ENCODE peak calls at places on chromosomes 11 and 22, in eight cellular contexts. J, S, Y, N, X, I, G and D are unnamed samples.

GRCh38 chr22:46370584-46371373 is 35.3 kb downstream of the TRMU start:
- DNase-seq in J (peak; percentile 74), S (no peak), Y (no peak), N (no peak), X (no peak), I (peak; percentile 65), G (no peak), D (no peak)

GRCh38 chr11:86978756-86979608 is 23.8 kb upstream of the FZD4 start:
- DNase-seq in J (no peak), S (no peak), Y (no peak), N (no peak), X (peak; percentile 65), I (no peak), G (no peak), D (no peak)

GRCh38 chr22:47199261-47199948 is 437.0 kb downstream of the TBC1D22A start:
- DNase-seq in J (no peak), S (peak; percentile 35), Y (peak; percentile 6), N (peak; percentile 67), X (no peak), I (no peak), G (no peak), D (no peak)

GRCh38 chr22:24768537-24769374 is 5.8 kb downstream of the PIWIL3 start:
- DNase-seq in J (peak; percentile 12), S (no peak), Y (peak; percentile 43), N (no peak), X (peak; percentile 76), I (peak; percentile 55), G (peak; percentile 32), D (no peak)

GRCh38 chr11:100876826-100877545 is 189.9 kb downstream of the ARHGAP42 start:
- DNase-seq in J (no peak), S (no peak), Y (peak; percentile 73), N (no peak), X (peak; percentile 98), I (no peak), G (peak; percentile 92), D (no peak)

GRCh38 chr22:25655536-25655935 is 86.5 kb upstream of the MYO18B start:
- DNase-seq in J (no peak), S (no peak), Y (no peak), N (no peak), X (no peak), I (no peak), G (no peak), D (no peak)

GRCh38 chr11:36222755-36223635 is 66.2 kb downstream of the COMMD9 start:
- DNase-seq in J (no peak), S (no peak), Y (no peak), N (no peak), X (peak; percentile 38), I (no peak), G (no peak), D (no peak)

GRCh38 chr11:66951927-66952337 is 6.3 kb downstream of the PC start:
- DNase-seq in J (no peak), S (no peak), Y (no peak), N (no peak), X (peak; percentile 60), I (no peak), G (no peak), D (no peak)

GRCh38 chr11:130427581-130428211 is 713 bp downstream of the ADAMTS8 start:
- DNase-seq in J (peak; percentile 9), S (peak; percentile 51), Y (no peak), N (no peak), X (no peak), I (no peak), G (no peak), D (no peak)

GRCh38 chr22:35540600-35541253 is at the start of gene RASD2:
- DNase-seq in J (peak; percentile 47), S (peak; percentile 70), Y (peak; percentile 63), N (no peak), X (peak; percentile 19), I (no peak), G (no peak), D (no peak)

GRCh38 chr11:60897496-60897895 is 8.9 kb downstream of the PRPF19 start:
- DNase-seq in J (no peak), S (no peak), Y (no peak), N (no peak), X (no peak), I (no peak), G (no peak), D (no peak)

GRCh38 chr11:70360211-70360610 is 38.1 kb upstream of the CTTN start:
- DNase-seq in J (no peak), S (no peak), Y (no peak), N (no peak), X (no peak), I (no peak), G (no peak), D (no peak)

GRCh38 chr11:117868815-117869642 is 7.4 kb downstream of the FXYD6 start:
- DNase-seq in J (no peak), S (no peak), Y (no peak), N (no peak), X (no peak), I (no peak), G (no peak), D (no peak)

GRCh38 chr22:44494497-44494896 is 3.5 kb downstream of the RTL6 start:
- DNase-seq in J (no peak), S (peak; percentile 50), Y (no peak), N (no peak), X (no peak), I (no peak), G (no peak), D (no peak)

GRCh38 chr11:119038884-119039283 is 8.2 kb upstream of the SLC37A4 start:
- DNase-seq in J (no peak), S (no peak), Y (no peak), N (peak; percentile 13), X (no peak), I (no peak), G (no peak), D (no peak)

GRCh38 chr11:35515224-35515623 is 10.2 kb downstream of the PAMR1 start:
- DNase-seq in J (no peak), S (no peak), Y (peak; percentile 25), N (no peak), X (peak; percentile 94), I (no peak), G (peak; percentile 73), D (peak; percentile 75)

GRCh38 chr11:45880772-45881570 is 4.5 kb upstream of the MAPK8IP1 start:
- DNase-seq in J (no peak), S (no peak), Y (no peak), N (no peak), X (no peak), I (no peak), G (no peak), D (no peak)

GRCh38 chr11:57567210-57567511 is 311 bp downstream of the UBE2L6 start:
- DNase-seq in J (peak; percentile 44), S (no peak), Y (no peak), N (no peak), X (peak; percentile 13), I (peak; percentile 40), G (no peak), D (no peak)

GRCh38 chr11:75188671-75189070 is 37.8 kb downstream of the SLCO2B1 start:
- DNase-seq in J (no peak), S (no peak), Y (no peak), N (no peak), X (no peak), I (no peak), G (no peak), D (no peak)

GRCh38 chr11:69272961-69273461 is 20.9 kb upstream of the MYEOV start:
- DNase-seq in J (no peak), S (no peak), Y (no peak), N (peak; percentile 54), X (no peak), I (no peak), G (no peak), D (no peak)

GRCh38 chr11:102158151-102158734 is 48.0 kb downstream of the YAP1 start:
- DNase-seq in J (no peak), S (no peak), Y (peak; percentile 89), N (no peak), X (no peak), I (no peak), G (no peak), D (no peak)

GRCh38 chr22:17198188-17199130 is 20.8 kb downstream of the ADA2 start:
- DNase-seq in J (no peak), S (peak; percentile 67), Y (no peak), N (no peak), X (no peak), I (no peak), G (no peak), D (no peak)

GRCh38 chr11:19072464-19072863 is 11.9 kb upstream of the MRGPRX2 start:
- DNase-seq in J (no peak), S (no peak), Y (peak; percentile 72), N (no peak), X (no peak), I (no peak), G (no peak), D (no peak)

GRCh38 chr22:20219667-20220628 is 48.2 kb downstream of the RTN4R start:
- DNase-seq in J (no peak), S (no peak), Y (no peak), N (no peak), X (no peak), I (no peak), G (no peak), D (no peak)

GRCh38 chr22:40498454-40499186 is 128.2 kb downstream of the SGSM3 start:
- DNase-seq in J (no peak), S (no peak), Y (peak; percentile 100), N (no peak), X (peak; percentile 97), I (no peak), G (peak; percentile 89), D (peak; percentile 96)
- H3K27ac ChIP-seq in J (no peak overlapping the region), S (peak overlapping the region; percentile 23), Y (peak overlapping the region; percentile 96), N (no peak overlapping the region), X (peak overlapping the region; percentile 93), I (no peak overlapping the region), G (peak overlapping the region; percentile 87), D (peak overlapping the region; percentile 97)

GRCh38 chr22:38191746-38192474 is 9.9 kb upstream of the MAFF start:
- DNase-seq in J (no peak), S (no peak), Y (no peak), N (no peak), X (no peak), I (no peak), G (no peak), D (no peak)
- H3K27ac ChIP-seq in J (no peak overlapping the region), S (peak overlapping the region; percentile 66), Y (no peak overlapping the region), N (no peak overlapping the region), X (no peak overlapping the region), I (no peak overlapping the region), G (peak overlapping the region; percentile 21), D (no peak overlapping the region)

GRCh38 chr11:11356842-11357241 is 3.8 kb upstream of the CSNK2A3 start:
- DNase-seq in J (no peak), S (no peak), Y (no peak), N (no peak), X (no peak), I (no peak), G (no peak), D (no peak)
- H3K27ac ChIP-seq in J (no peak overlapping the region), S (no peak overlapping the region), Y (no peak overlapping the region), N (no peak overlapping the region), X (no peak overlapping the region), I (no peak overlapping the region), G (no peak overlapping the region), D (no peak overlapping the region)

GRCh38 chr11:3644817-3645235 is at the start of gene ART1:
- DNase-seq in J (no peak), S (peak; percentile 85), Y (no peak), N (no peak), X (no peak), I (no peak), G (no peak), D (no peak)
- H3K27ac ChIP-seq in J (no peak within 1 kb of the TSS), S (peak within 1 kb of the TSS; percentile 99), Y (no peak within 1 kb of the TSS), N (no peak within 1 kb of the TSS), X (no peak within 1 kb of the TSS), I (no peak within 1 kb of the TSS), G (no peak within 1 kb of the TSS), D (no peak within 1 kb of the TSS)